ENCODE peak calls at places on chromosomes 7 and 10, in five cellular contexts. One of them, this sample, is unnamed. For H3K4me1, the result is how much of the 10 kb centered on the place peaks cover.

GRCh38 chr10:129755075-129756020 is 208.7 kb downstream of the EBF3 start:
- DNase-seq in CD8-positive, alpha-beta T cell: no peak
- DNase-seq in Caco-2: no peak
- DNase-seq in psoas muscle: peak
- DNase-seq in ascending aorta: peak
- DNase-seq in this sample: no peak

GRCh38 chr10:133459454-133460207 is 5.9 kb downstream of the SCART1 start:
- DNase-seq in Caco-2: no peak
- DNase-seq in psoas muscle: peak
- DNase-seq in ascending aorta: peak
- DNase-seq in CD8-positive, alpha-beta T cell: no peak
- DNase-seq in this sample: no peak

GRCh38 chr7:47283497-47284131 is 298.3 kb downstream of the TNS3 start:
- DNase-seq in Caco-2: peak
- DNase-seq in ascending aorta: no peak
- DNase-seq in CD8-positive, alpha-beta T cell: no peak
- DNase-seq in psoas muscle: no peak
- DNase-seq in this sample: no peak

GRCh38 chr10:87978166-87978565 is 114.7 kb downstream of the PTEN start:
- DNase-seq in ascending aorta: no peak
- DNase-seq in Caco-2: no peak
- DNase-seq in psoas muscle: no peak
- DNase-seq in CD8-positive, alpha-beta T cell: no peak
- DNase-seq in this sample: no peak

GRCh38 chr10:93993414-93993781 is 333 bp upstream of the PLCE1 start:
- DNase-seq in CD8-positive, alpha-beta T cell: no peak
- DNase-seq in ascending aorta: no peak
- DNase-seq in psoas muscle: no peak
- DNase-seq in Caco-2: no peak
- DNase-seq in this sample: no peak

GRCh38 chr10:48614481-48615383 is 9.9 kb upstream of the ARHGAP22 start:
- DNase-seq in Caco-2: no peak
- DNase-seq in CD8-positive, alpha-beta T cell: no peak
- DNase-seq in ascending aorta: no peak
- DNase-seq in psoas muscle: no peak
- DNase-seq in this sample: no peak

GRCh38 chr7:31744294-31744874 is 57.4 kb downstream of the PPP1R17 start:
- DNase-seq in psoas muscle: peak
- DNase-seq in ascending aorta: no peak
- DNase-seq in Caco-2: peak
- DNase-seq in CD8-positive, alpha-beta T cell: peak
- DNase-seq in this sample: peak

GRCh38 chr7:94350729-94351128 is 44.0 kb upstream of the COL1A2 start:
- DNase-seq in ascending aorta: no peak
- DNase-seq in psoas muscle: no peak
- DNase-seq in Caco-2: no peak
- DNase-seq in CD8-positive, alpha-beta T cell: no peak
- DNase-seq in this sample: no peak

GRCh38 chr10:11401314-11402222 is 209.9 kb downstream of the USP6NL start:
- DNase-seq in Caco-2: no peak
- DNase-seq in psoas muscle: no peak
- DNase-seq in CD8-positive, alpha-beta T cell: no peak
- DNase-seq in ascending aorta: no peak
- DNase-seq in this sample: no peak

GRCh38 chr7:11170863-11171568 is 197.3 kb downstream of the PHF14 start:
- DNase-seq in ascending aorta: no peak
- DNase-seq in CD8-positive, alpha-beta T cell: no peak
- DNase-seq in psoas muscle: no peak
- DNase-seq in Caco-2: no peak
- DNase-seq in this sample: no peak

GRCh38 chr10:110789604-110790428 is 81.9 kb upstream of the PDCD4 start:
- DNase-seq in CD8-positive, alpha-beta T cell: no peak
- DNase-seq in psoas muscle: no peak
- DNase-seq in ascending aorta: no peak
- DNase-seq in Caco-2: no peak
- DNase-seq in this sample: no peak

GRCh38 chr7:50359995-50360925 is 55.7 kb downstream of the IKZF1 start:
- DNase-seq in Caco-2: no peak
- DNase-seq in CD8-positive, alpha-beta T cell: peak
- DNase-seq in ascending aorta: no peak
- DNase-seq in psoas muscle: no peak
- DNase-seq in this sample: no peak

GRCh38 chr7:159296093-159296681 is 151.5 kb upstream of the VIPR2 start:
- DNase-seq in Caco-2: no peak
- DNase-seq in psoas muscle: no peak
- DNase-seq in CD8-positive, alpha-beta T cell: no peak
- DNase-seq in ascending aorta: no peak
- DNase-seq in this sample: no peak

GRCh38 chr10:13945760-13946460 is 359.1 kb downstream of the PRPF18 start:
- DNase-seq in Caco-2: peak
- DNase-seq in psoas muscle: no peak
- DNase-seq in CD8-positive, alpha-beta T cell: no peak
- DNase-seq in ascending aorta: no peak
- DNase-seq in this sample: no peak

DNA sequence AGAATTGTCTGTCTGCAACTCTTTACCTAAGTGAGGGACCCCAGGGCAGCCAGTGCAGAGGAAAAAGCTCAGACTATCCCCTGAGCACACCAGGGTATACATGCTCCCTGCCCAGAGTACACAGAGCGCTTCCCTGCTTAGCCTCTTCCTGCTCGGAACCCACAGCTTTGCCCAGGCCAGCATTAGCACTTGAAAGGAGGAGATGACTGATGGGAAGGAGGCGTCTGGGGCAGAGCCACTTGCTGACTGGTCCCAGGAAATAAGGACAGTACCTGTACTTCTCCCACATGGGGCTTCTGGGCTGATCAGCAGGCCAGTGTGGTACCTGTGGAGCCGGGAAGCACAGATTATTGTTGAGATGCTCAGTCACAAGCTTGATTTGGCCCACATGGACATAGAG is 48.4 kb upstream of the TRIM8 start:
- DNase-seq in ascending aorta: no peak
- DNase-seq in CD8-positive, alpha-beta T cell: no peak
- DNase-seq in psoas muscle: no peak
- DNase-seq in Caco-2: no peak
- DNase-seq in this sample: no peak
- H3K4me1 ChIP-seq in ascending aorta: under half
- H3K4me1 ChIP-seq in CD8-positive, alpha-beta T cell: under half
- H3K4me1 ChIP-seq in psoas muscle: under half
- H3K4me1 ChIP-seq in Caco-2: under half
- H3K4me1 ChIP-seq in this sample: under half

GRCh38 chr7:112470194-112470593 is 10.6 kb upstream of the LSMEM1 start:
- DNase-seq in Caco-2: no peak
- DNase-seq in psoas muscle: no peak
- DNase-seq in ascending aorta: no peak
- DNase-seq in CD8-positive, alpha-beta T cell: no peak
- DNase-seq in this sample: no peak
- H3K4me1 ChIP-seq in Caco-2: under half
- H3K4me1 ChIP-seq in psoas muscle: under half
- H3K4me1 ChIP-seq in ascending aorta: under half
- H3K4me1 ChIP-seq in CD8-positive, alpha-beta T cell: under half
- H3K4me1 ChIP-seq in this sample: under half

GRCh38 chr7:138002096-138002827 is 376 bp upstream of the CREB3L2 start:
- DNase-seq in ascending aorta: peak
- DNase-seq in Caco-2: peak
- DNase-seq in psoas muscle: peak
- DNase-seq in CD8-positive, alpha-beta T cell: peak
- DNase-seq in this sample: peak

GRCh38 chr7:138000081-138000701 is 1.7 kb downstream of the CREB3L2 start:
- DNase-seq in CD8-positive, alpha-beta T cell: no peak
- DNase-seq in psoas muscle: peak
- DNase-seq in ascending aorta: peak
- DNase-seq in Caco-2: peak
- DNase-seq in this sample: peak

GRCh38 chr7:137998250-137998649 is 3.6 kb downstream of the CREB3L2 start:
- DNase-seq in CD8-positive, alpha-beta T cell: no peak
- DNase-seq in Caco-2: no peak
- DNase-seq in ascending aorta: no peak
- DNase-seq in psoas muscle: no peak
- DNase-seq in this sample: no peak

GRCh38 chr7:138001529-138002095 is at the start of gene CREB3L2:
- DNase-seq in psoas muscle: no peak
- DNase-seq in CD8-positive, alpha-beta T cell: peak
- DNase-seq in Caco-2: peak
- DNase-seq in ascending aorta: peak
- DNase-seq in this sample: no peak

DNA sequence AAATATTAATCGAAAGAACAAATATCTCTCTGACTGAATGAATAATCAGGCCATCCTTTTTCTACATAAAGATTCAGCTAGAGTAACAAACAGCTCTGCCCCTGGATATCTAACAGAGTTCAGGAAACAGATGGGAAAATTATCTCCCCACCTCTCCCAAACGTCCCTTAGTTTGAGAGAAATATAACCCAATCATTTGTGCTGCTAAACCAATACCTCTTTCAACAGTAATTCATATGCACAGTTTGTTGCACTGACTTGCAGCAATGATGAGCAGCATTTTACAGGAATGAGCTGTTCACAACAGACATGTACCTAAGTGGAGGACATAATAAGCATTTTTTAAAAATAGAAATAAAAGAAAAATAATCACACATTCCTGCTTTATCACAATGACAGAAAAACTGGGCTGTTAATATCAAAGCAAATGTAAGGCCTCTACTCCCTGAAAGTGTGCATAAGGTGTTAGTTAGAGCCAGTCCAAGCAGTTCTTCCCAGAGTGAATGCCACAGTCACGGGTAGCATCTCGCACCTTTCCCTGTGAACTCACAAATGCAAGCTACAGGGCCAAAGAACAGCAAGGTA is 2.3 kb downstream of the CREB3L2 start:
- DNase-seq in ascending aorta: no peak
- DNase-seq in Caco-2: no peak
- DNase-seq in psoas muscle: no peak
- DNase-seq in CD8-positive, alpha-beta T cell: no peak
- DNase-seq in this sample: no peak
- H3K4me1 ChIP-seq in ascending aorta: under half
- H3K4me1 ChIP-seq in Caco-2: under half
- H3K4me1 ChIP-seq in psoas muscle: under half
- H3K4me1 ChIP-seq in CD8-positive, alpha-beta T cell: under half
- H3K4me1 ChIP-seq in this sample: half or more

DNA sequence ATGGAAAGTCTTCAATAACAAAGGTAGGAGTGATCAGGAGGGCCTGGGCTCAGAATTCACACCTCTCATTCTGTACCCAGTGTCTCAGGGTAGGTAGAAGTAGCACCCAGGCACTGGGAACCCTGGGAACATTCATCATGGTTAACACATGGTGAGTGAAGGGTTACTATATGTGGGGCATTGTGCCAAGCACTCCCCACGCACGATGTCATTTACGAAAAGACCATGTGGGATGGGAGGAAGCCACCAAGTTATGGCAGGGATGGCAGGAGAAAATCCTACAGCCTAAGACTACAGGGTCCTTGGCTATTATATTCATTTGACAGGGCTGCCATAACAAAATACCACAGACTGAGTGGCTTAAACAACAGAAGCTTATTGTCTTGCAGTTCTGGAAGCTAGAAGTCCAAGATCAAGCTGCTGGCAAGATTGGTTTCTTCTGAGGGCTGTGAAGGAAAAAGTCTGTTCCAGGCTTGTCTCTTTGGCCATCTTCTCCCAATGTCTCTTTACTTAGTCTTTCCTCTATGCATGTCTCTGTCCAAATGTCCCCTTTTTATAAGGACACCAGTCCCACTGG is 27.7 kb upstream of the DDIT4 start:
- DNase-seq in CD8-positive, alpha-beta T cell: no peak
- DNase-seq in Caco-2: no peak
- DNase-seq in ascending aorta: no peak
- DNase-seq in psoas muscle: no peak
- DNase-seq in this sample: no peak
- H3K4me1 ChIP-seq in CD8-positive, alpha-beta T cell: half or more
- H3K4me1 ChIP-seq in Caco-2: under half
- H3K4me1 ChIP-seq in ascending aorta: half or more
- H3K4me1 ChIP-seq in psoas muscle: half or more
- H3K4me1 ChIP-seq in this sample: under half

GRCh38 chr10:4686644-4686996 is 139.4 kb upstream of the AKR1E2 start:
- DNase-seq in Caco-2: no peak
- DNase-seq in psoas muscle: no peak
- DNase-seq in CD8-positive, alpha-beta T cell: no peak
- DNase-seq in ascending aorta: no peak
- DNase-seq in this sample: no peak
- H3K4me1 ChIP-seq in Caco-2: under half
- H3K4me1 ChIP-seq in psoas muscle: under half
- H3K4me1 ChIP-seq in CD8-positive, alpha-beta T cell: under half
- H3K4me1 ChIP-seq in ascending aorta: under half
- H3K4me1 ChIP-seq in this sample: under half

DNA sequence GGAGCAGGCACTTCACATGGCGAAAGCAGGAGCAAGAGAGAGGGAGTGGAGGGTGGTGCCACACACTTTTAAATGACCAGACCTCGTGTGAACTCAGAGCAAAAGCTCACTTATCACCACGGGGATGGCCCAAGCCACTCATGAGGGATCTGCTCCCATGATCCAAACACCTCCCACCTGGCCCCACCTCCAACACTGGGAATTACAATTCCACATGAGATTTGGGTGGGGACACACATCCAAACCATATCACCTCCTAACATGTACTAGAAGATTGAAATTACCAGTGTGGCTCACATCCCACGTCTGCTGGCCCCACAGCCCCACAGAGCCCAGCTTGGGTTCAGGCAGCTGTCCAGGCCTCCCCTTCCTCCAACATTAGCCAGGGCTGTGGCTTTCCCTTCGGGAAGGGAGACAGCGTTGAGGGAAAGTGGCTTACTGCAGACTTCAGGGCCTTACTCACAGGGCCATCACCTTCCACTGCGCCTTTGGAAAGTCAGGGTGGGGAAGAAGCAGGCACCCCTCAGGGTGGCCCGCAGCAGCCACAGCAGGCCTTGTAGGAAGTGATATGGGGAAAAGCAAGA is 7.7 kb downstream of the DEPP1 start:
- DNase-seq in Caco-2: no peak
- DNase-seq in psoas muscle: no peak
- DNase-seq in CD8-positive, alpha-beta T cell: no peak
- DNase-seq in ascending aorta: no peak
- DNase-seq in this sample: no peak
- H3K4me1 ChIP-seq in Caco-2: under half
- H3K4me1 ChIP-seq in psoas muscle: half or more
- H3K4me1 ChIP-seq in CD8-positive, alpha-beta T cell: under half
- H3K4me1 ChIP-seq in ascending aorta: under half
- H3K4me1 ChIP-seq in this sample: half or more

GRCh38 chr7:106058925-106059324 is 53.2 kb downstream of the SYPL1 start:
- DNase-seq in psoas muscle: no peak
- DNase-seq in CD8-positive, alpha-beta T cell: no peak
- DNase-seq in Caco-2: no peak
- DNase-seq in ascending aorta: no peak
- DNase-seq in this sample: no peak
- H3K4me1 ChIP-seq in psoas muscle: under half
- H3K4me1 ChIP-seq in CD8-positive, alpha-beta T cell: under half
- H3K4me1 ChIP-seq in Caco-2: under half
- H3K4me1 ChIP-seq in ascending aorta: under half
- H3K4me1 ChIP-seq in this sample: under half

GRCh38 chr10:62382831-62383230 is 8.7 kb downstream of the ZNF365 start:
- DNase-seq in psoas muscle: no peak
- DNase-seq in CD8-positive, alpha-beta T cell: no peak
- DNase-seq in ascending aorta: no peak
- DNase-seq in Caco-2: no peak
- DNase-seq in this sample: no peak
- H3K4me1 ChIP-seq in psoas muscle: under half
- H3K4me1 ChIP-seq in CD8-positive, alpha-beta T cell: under half
- H3K4me1 ChIP-seq in ascending aorta: under half
- H3K4me1 ChIP-seq in Caco-2: under half
- H3K4me1 ChIP-seq in this sample: under half